ENCODE peak calls at places on chromosomes 5 and 9, in five cellular contexts. D is GM12878, N is SK-N-SH, E is H1, K is K562. H is an unnamed sample.

GRCh38 chr9:97518909-97519307 is 17.4 kb downstream of the TMOD1 start:
- DNase-seq in D (no peak), N (no peak), E (no peak), K (no peak), H (no peak)

GRCh38 chr5:62538017-62538942 is 40.3 kb upstream of the LRRC70 start:
- DNase-seq in D (peak), N (no peak), E (no peak), K (peak), H (peak)

GRCh38 chr9:98207606-98208005 is 15.2 kb upstream of the CORO2A start:
- DNase-seq in D (no peak), N (no peak), E (no peak), K (no peak), H (no peak)

GRCh38 chr5:74581988-74582365 is 58.6 kb downstream of the ENC1 start:
- DNase-seq in D (no peak), N (no peak), E (no peak), K (no peak), H (no peak)

GRCh38 chr5:93654676-93655075 is 71.7 kb downstream of the NR2F1 start:
- DNase-seq in D (no peak), N (no peak), E (no peak), K (no peak), H (no peak)

GRCh38 chr9:70962761-70963445 is 158.5 kb downstream of the TRPM3 start:
- DNase-seq in D (no peak), N (no peak), E (no peak), K (no peak), H (no peak)

GRCh38 chr9:114031948-114032688 is 46.0 kb downstream of the AMBP start:
- DNase-seq in D (no peak), N (no peak), E (no peak), K (no peak), H (no peak)

GRCh38 chr5:10661401-10661800 is 97.5 kb downstream of the ANKRD33B start:
- DNase-seq in D (no peak), N (no peak), E (no peak), K (no peak), H (no peak)

GRCh38 chr5:179455320-179455719 is 95.0 kb upstream of the RUFY1 start:
- DNase-seq in D (no peak), N (no peak), E (no peak), K (no peak), H (no peak)

GRCh38 chr5:44565872-44566271 is 176.7 kb upstream of the FGF10 start:
- DNase-seq in D (no peak), N (no peak), E (no peak), K (no peak), H (no peak)

GRCh38 chr9:75088646-75089368 is 493 bp downstream of the OSTF1 start:
- DNase-seq in D (peak), N (peak), E (no peak), K (peak), H (peak)

GRCh38 chr9:2018162-2018643 is 3.1 kb downstream of the SMARCA2 start:
- DNase-seq in D (no peak), N (no peak), E (no peak), K (no peak), H (no peak)
- H3K4me3 ChIP-seq in D (peak), N (peak), E (peak), K (peak), H (peak)

DNA sequence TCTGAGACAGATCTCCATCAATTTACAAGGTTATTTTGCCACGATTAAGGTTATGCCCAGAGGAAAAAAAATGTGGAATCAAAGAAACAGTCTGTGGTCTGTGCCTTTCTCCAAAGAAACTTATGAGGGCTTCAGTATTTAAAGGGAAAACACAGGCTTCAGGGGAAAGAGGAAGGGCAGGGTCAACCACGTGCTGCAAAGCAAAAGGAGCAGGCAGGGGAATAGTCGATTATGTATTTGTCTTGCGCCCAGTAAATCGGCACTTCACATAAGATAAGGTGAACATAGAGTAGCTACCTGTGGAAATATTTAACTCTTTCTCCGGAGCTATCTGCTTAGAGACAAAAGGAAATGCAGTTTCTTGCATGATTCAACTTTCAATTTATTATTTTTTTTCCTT is 343.7 kb downstream of the RAB3C start:
- DNase-seq in D (no peak), N (no peak), E (no peak), K (no peak), H (no peak)
- TF ChIP-seq GABPA in D (no peak), N (no peak), E (no peak), K (no peak), H (no peak)

GRCh38 chr5:141512390-141513020 is 23.6 kb downstream of the PCDHGC5 start:
- DNase-seq in D (no peak), N (peak), E (peak), K (peak), H (peak)
- H3K4me3 ChIP-seq in D (peak), N (peak), E (peak), K (no peak), H (no peak)

DNA sequence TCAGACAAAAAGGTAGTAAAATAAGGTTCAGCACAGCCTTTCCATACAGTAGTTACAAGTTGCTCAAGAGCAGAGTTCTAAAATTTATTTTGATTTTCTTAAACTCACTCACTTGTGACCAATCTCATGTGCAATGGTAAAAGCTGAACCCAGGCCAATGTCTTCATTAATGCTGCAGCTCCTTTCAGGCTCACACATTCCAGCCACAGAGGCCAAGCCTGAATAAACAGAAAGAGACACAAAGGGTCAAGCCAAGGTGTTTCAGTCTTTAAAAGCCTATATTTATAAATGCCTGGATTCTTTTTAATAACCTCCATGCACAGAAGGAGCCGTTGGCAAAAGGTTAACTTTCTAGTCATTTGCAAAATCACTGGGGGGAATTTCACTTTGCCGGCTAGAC is 152.5 kb downstream of the ADAMTS6 start:
- DNase-seq in D (no peak), N (no peak), E (no peak), K (no peak), H (no peak)
- TF ChIP-seq GABPA in D (no peak), N (no peak), E (no peak), K (no peak), H (no peak)

GRCh38 chr9:21070171-21070571 is 7.6 kb downstream of the IFNB1 start:
- DNase-seq in D (no peak), N (no peak), E (no peak), K (no peak), H (peak)
- H3K4me3 ChIP-seq in D (no peak), N (no peak), E (no peak), K (no peak), H (no peak)

DNA sequence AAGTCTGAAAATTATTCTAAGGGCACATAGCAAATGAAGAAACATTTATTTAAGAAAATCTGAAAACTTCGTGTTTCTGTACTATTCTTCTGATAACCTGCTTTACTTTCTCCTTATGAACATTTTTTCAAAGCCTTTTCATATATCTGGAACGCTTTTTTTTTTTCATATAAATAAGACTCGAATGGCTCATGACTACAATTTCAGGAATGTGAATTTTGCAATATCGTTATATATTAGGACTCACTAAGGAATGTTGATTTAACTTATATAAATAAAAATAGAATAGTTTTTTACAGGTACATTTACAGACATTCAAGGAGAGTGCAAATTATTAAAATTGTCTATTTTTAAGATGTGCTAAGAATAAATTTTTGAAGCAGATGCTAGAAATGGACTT is 42.9 kb downstream of the GPBP1 start:
- DNase-seq in D (no peak), N (no peak), E (no peak), K (no peak), H (no peak)
- TF ChIP-seq GABPA in D (no peak), N (no peak), E (no peak), K (no peak), H (no peak)

GRCh38 chr9:109857337-109857736 is 77.3 kb downstream of the PALM2AKAP2 start:
- DNase-seq in D (no peak), N (no peak), E (no peak), K (no peak), H (no peak)
- H3K4me3 ChIP-seq in D (no peak), N (no peak), E (no peak), K (no peak), H (no peak)

DNA sequence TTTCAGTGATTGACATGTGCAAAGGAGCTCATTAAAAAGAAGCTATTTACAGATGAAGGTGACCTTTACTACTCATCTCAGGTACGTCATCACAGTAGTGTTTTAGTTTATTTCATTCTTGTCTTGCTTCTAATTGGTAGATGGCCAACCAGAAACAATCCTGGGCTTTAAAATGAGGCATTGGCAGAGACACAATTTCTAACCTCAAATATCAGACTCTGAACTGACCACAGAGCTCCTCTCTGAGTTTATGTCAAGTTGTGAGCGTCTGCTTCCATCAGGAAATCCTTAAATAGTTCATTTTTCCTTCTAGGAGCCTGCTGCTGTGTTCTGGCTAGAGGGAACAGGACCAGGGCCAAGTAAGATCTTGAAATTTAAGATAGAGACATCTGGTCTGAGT is 340.9 kb downstream of the TLE4 start:
- DNase-seq in D (no peak), N (no peak), E (no peak), K (no peak), H (no peak)
- TF ChIP-seq GABPA in D (no peak), N (no peak), E (no peak), K (no peak), H (no peak)

GRCh38 chr5:76952795-76953536 is at the start of gene CRHBP:
- DNase-seq in D (no peak), N (peak), E (no peak), K (no peak), H (no peak)

GRCh38 chr5:76958976-76959767 is 6.3 kb downstream of the CRHBP start:
- DNase-seq in D (no peak), N (no peak), E (no peak), K (peak), H (peak)

GRCh38 chr5:76956033-76956432 is 3.2 kb downstream of the CRHBP start:
- DNase-seq in D (no peak), N (no peak), E (no peak), K (no peak), H (no peak)

GRCh38 chr5:76953551-76954382 is 922 bp downstream of the CRHBP start:
- DNase-seq in D (no peak), N (peak), E (no peak), K (no peak), H (no peak)

GRCh38 chr5:76954383-76954763 is 1.5 kb downstream of the CRHBP start:
- DNase-seq in D (no peak), N (peak), E (no peak), K (no peak), H (no peak)
- H3K4me3 ChIP-seq in D (no peak), N (no peak), E (peak), K (no peak), H (no peak)

H was measured in HL-60.